ENCODE peak calls at places on chromosomes 4 and X, in five cellular contexts. Y, W, J, F and E are unnamed samples.

GRCh38 chr4:146545102-146545501 is 23.4 kb upstream of the SLC10A7 start:
- DNase-seq in Y (peak; percentile 70), W (no peak), J (no peak), F (no peak), E (peak; percentile 30)

GRCh38 chr4:154254999-154255398 is 236.6 kb downstream of the DCHS2 start:
- DNase-seq in Y (no peak), W (no peak), J (no peak), F (no peak), E (no peak)

GRCh38 chr4:110306363-110306762 is 107.9 kb upstream of the ELOVL6 start:
- DNase-seq in Y (no peak), W (no peak), J (no peak), F (no peak), E (no peak)

GRCh38 chr4:73068496-73069337 is 799 bp downstream of the COX18 start:
- DNase-seq in Y (peak; percentile 52), W (no peak), J (no peak), F (peak; percentile 16), E (no peak)

GRCh38 chrX:11687157-11687556 is 21.4 kb upstream of the ARHGAP6 start:
- DNase-seq in Y (no peak), W (no peak), J (no peak), F (no peak), E (no peak)

GRCh38 chr4:42460043-42460442 is 62.8 kb downstream of the SHISA3 start:
- DNase-seq in Y (no peak), W (no peak), J (no peak), F (no peak), E (no peak)

GRCh38 chrX:149984411-149984810 is 46.1 kb upstream of the EOLA2 start:
- DNase-seq in Y (no peak), W (no peak), J (no peak), F (no peak), E (no peak)

GRCh38 chr4:6331018-6331417 is 61.4 kb downstream of the WFS1 start:
- DNase-seq in Y (peak; percentile 47), W (no peak), J (no peak), F (no peak), E (peak; percentile 60)

GRCh38 chrX:13307041-13307440 is 12.8 kb downstream of the ATXN3L start:
- DNase-seq in Y (no peak), W (no peak), J (no peak), F (no peak), E (no peak)

GRCh38 chrX:81261576-81261975 is 59.7 kb downstream of the SH3BGRL start:
- DNase-seq in Y (peak; percentile 81), W (no peak), J (no peak), F (no peak), E (no peak)

GRCh38 chr4:94757192-94758140 is at the start of gene BMPR1B:
- DNase-seq in Y (peak; percentile 69), W (no peak), J (peak; percentile 84), F (peak; percentile 60), E (peak; percentile 69)

GRCh38 chrX:11438767-11439166 is 145.6 kb downstream of the AMELX start:
- DNase-seq in Y (peak; percentile 71), W (no peak), J (no peak), F (no peak), E (no peak)

GRCh38 chrX:7147978-7148824 is at the start of gene PUDP:
- DNase-seq in Y (peak; percentile 73), W (peak; percentile 79), J (peak; percentile 97), F (peak; percentile 54), E (peak; percentile 90)

GRCh38 chr4:78775278-78776030 is 696 bp upstream of the BMP2K start:
- DNase-seq in Y (peak; percentile 79), W (peak; percentile 92), J (peak; percentile 95), F (peak; percentile 51), E (peak; percentile 86)

GRCh38 chr4:17468638-17469221 is 43.2 kb downstream of the QDPR start:
- DNase-seq in Y (peak; percentile 69), W (no peak), J (peak; percentile 68), F (no peak), E (peak; percentile 38)

GRCh38 chrX:17738737-17739535 is 1.6 kb downstream of the SCML1 start:
- DNase-seq in Y (no peak), W (no peak), J (no peak), F (no peak), E (no peak)

GRCh38 chr4:174358823-174359222 is 75.1 kb downstream of the CEP44 start:
- DNase-seq in Y (peak; percentile 68), W (no peak), J (no peak), F (peak; percentile 61), E (no peak)

GRCh38 chr4:116343809-116344208 is 741.6 kb downstream of the TRAM1L1 start:
- DNase-seq in Y (no peak), W (no peak), J (no peak), F (no peak), E (no peak)

GRCh38 chrX:107654778-107655761 is 26.8 kb downstream of the PRPS1 start:
- DNase-seq in Y (peak; percentile 96), W (peak; percentile 63), J (peak; percentile 82), F (peak; percentile 8), E (peak; percentile 90)

GRCh38 chrX:50913520-50913919 is 3.0 kb downstream of the BMP15 start:
- DNase-seq in Y (peak; percentile 27), W (no peak), J (no peak), F (no peak), E (no peak)

GRCh38 chr4:30722916-30723270 is 2.7 kb downstream of the PCDH7 start:
- DNase-seq in Y (no peak), W (no peak), J (no peak), F (no peak), E (peak; percentile 10)

GRCh38 chr4:187127456-187127855 is 403.8 kb upstream of the FAT1 start:
- DNase-seq in Y (no peak), W (no peak), J (no peak), F (no peak), E (no peak)

GRCh38 chrX:135973025-135973547 is 702 bp downstream of the MMGT1 start:
- DNase-seq in Y (peak; percentile 42), W (no peak), J (peak; percentile 13), F (peak; percentile 10), E (no peak)

GRCh38 chrX:70096052-70096451 is 33.8 kb downstream of the OTUD6A start:
- DNase-seq in Y (peak; percentile 57), W (no peak), J (peak; percentile 42), F (no peak), E (peak; percentile 61)

GRCh38 chr4:10162341-10163000 is 45.9 kb upstream of the WDR1 start:
- DNase-seq in Y (no peak), W (no peak), J (no peak), F (no peak), E (no peak)

GRCh38 chr4:15913631-15913970 is 24.9 kb downstream of the FGFBP1 start:
- DNase-seq in Y (peak; percentile 97), W (no peak), J (no peak), F (peak; percentile 98), E (no peak)

GRCh38 chr4:5511791-5512190 is 196.6 kb downstream of the EVC2 start:
- DNase-seq in Y (peak; percentile 71), W (no peak), J (no peak), F (no peak), E (no peak)

GRCh38 chr4:82050806-82051205 is 323.0 kb downstream of the HNRNPD start:
- DNase-seq in Y (no peak), W (no peak), J (no peak), F (no peak), E (no peak)

GRCh38 chr4:95387719-95388118 is 161.1 kb downstream of the UNC5C start:
- DNase-seq in Y (no peak), W (no peak), J (no peak), F (no peak), E (no peak)

GRCh38 chr4:154425514-154425913 is 66.1 kb downstream of the DCHS2 start:
- DNase-seq in Y (no peak), W (no peak), J (no peak), F (no peak), E (no peak)

GRCh38 chrX:2894885-2895292 is 34.2 kb downstream of the ARSD start:
- DNase-seq in Y (no peak), W (no peak), J (no peak), F (no peak), E (no peak)

GRCh38 chr4:68906238-68907137 is 45.1 kb downstream of the UGT2A3 start:
- DNase-seq in Y (no peak), W (no peak), J (no peak), F (no peak), E (no peak)

GRCh38 chr4:53576676-53577372 is 14.5 kb downstream of the LNX1 start:
- DNase-seq in Y (peak; percentile 61), W (no peak), J (no peak), F (no peak), E (no peak)

GRCh38 chr4:75099321-75099720 is 166.4 kb downstream of the PARM1 start:
- DNase-seq in Y (no peak), W (peak; percentile 56), J (no peak), F (no peak), E (no peak)

GRCh38 chrX:154352012-154352401 is 22.4 kb downstream of the FLNA start:
- DNase-seq in Y (peak; percentile 7), W (no peak), J (no peak), F (no peak), E (no peak)

GRCh38 chr4:184401397-184402171 is 72.8 kb downstream of the IRF2 start:
- DNase-seq in Y (no peak), W (no peak), J (no peak), F (no peak), E (no peak)